ENCODE peak calls at places on chromosomes 5 and 9, in five cellular contexts. L is glutamatergic neuron, U is left ventricle myocardium inferior, R is AG10803, W is OCI-LY7. G is an unnamed sample.

GRCh38 chr5:99030871-99031440 is 102.1 kb upstream of the CHD1 start:
- DNase-seq in L (no peak), U (no peak), R (no peak), W (no peak), G (no peak)

GRCh38 chr5:44884036-44884435 is 75.3 kb downstream of the MRPS30 start:
- DNase-seq in L (no peak), U (no peak), R (no peak), W (no peak), G (no peak)

GRCh38 chr5:135026645-135027317 is 7.2 kb downstream of the PITX1 start:
- DNase-seq in L (no peak), U (peak), R (no peak), W (no peak), G (no peak)

GRCh38 chr9:126704157-126704941 is 90.6 kb downstream of the LMX1B start:
- DNase-seq in L (no peak), U (no peak), R (peak), W (no peak), G (no peak)

GRCh38 chr9:134652291-134653225 is 11.0 kb downstream of the COL5A1 start:
- DNase-seq in L (peak), U (peak), R (no peak), W (no peak), G (no peak)

GRCh38 chr5:109479260-109479860 is 69.6 kb upstream of the PJA2 start:
- DNase-seq in L (no peak), U (no peak), R (peak), W (peak), G (no peak)

GRCh38 chr9:130172858-130173461 is 756 bp downstream of the NCS1 start:
- DNase-seq in L (peak), U (no peak), R (no peak), W (no peak), G (no peak)

GRCh38 chr5:143562935-143563334 is 159.4 kb upstream of the NR3C1 start:
- DNase-seq in L (no peak), U (no peak), R (peak), W (no peak), G (peak)

GRCh38 chr9:14433293-14433818 is 119.4 kb upstream of the NFIB start:
- DNase-seq in L (no peak), U (no peak), R (no peak), W (no peak), G (no peak)

GRCh38 chr9:125466356-125466855 is 204.8 kb downstream of the GAPVD1 start:
- DNase-seq in L (no peak), U (no peak), R (no peak), W (no peak), G (peak)

GRCh38 chr9:6915635-6916034 is 157.9 kb downstream of the KDM4C start:
- DNase-seq in L (no peak), U (no peak), R (no peak), W (no peak), G (no peak)

GRCh38 chr9:134365791-134366222 is 39.6 kb downstream of the RXRA start:
- DNase-seq in L (peak), U (peak), R (peak), W (no peak), G (peak)

GRCh38 chr5:32223972-32224608 is 50.0 kb upstream of the GOLPH3 start:
- DNase-seq in L (no peak), U (no peak), R (peak), W (no peak), G (no peak)

GRCh38 chr5:93022770-93023169 is 558.2 kb downstream of the NR2F1-AS1 start:
- DNase-seq in L (no peak), U (no peak), R (no peak), W (no peak), G (no peak)

GRCh38 chr5:94749048-94749447 is 130.6 kb downstream of the SLF1 start:
- DNase-seq in L (no peak), U (no peak), R (no peak), W (peak), G (no peak)

GRCh38 chr5:961002-961710 is 47.4 kb upstream of the NKD2 start:
- DNase-seq in L (no peak), U (no peak), R (no peak), W (no peak), G (peak)
- TF ChIP-seq CTCF in L (no peak), U (no peak), R (no peak), W (no peak), G (no peak)

GRCh38 chr9:122125158-122125890 is 32.2 kb upstream of the TTLL11 start:
- DNase-seq in L (peak), U (peak), R (peak), W (peak), G (peak)

GRCh38 chr9:122128007-122128406 is 31.6 kb downstream of the NDUFA8 start:
- DNase-seq in L (no peak), U (no peak), R (no peak), W (no peak), G (no peak)

GRCh38 chr9:122125891-122126331 is 32.8 kb upstream of the TTLL11 start:
- DNase-seq in L (no peak), U (no peak), R (peak), W (no peak), G (no peak)

GRCh38 chr9:122127396-122127798 is 32.2 kb downstream of the NDUFA8 start:
- DNase-seq in L (no peak), U (no peak), R (no peak), W (no peak), G (no peak)

DNA sequence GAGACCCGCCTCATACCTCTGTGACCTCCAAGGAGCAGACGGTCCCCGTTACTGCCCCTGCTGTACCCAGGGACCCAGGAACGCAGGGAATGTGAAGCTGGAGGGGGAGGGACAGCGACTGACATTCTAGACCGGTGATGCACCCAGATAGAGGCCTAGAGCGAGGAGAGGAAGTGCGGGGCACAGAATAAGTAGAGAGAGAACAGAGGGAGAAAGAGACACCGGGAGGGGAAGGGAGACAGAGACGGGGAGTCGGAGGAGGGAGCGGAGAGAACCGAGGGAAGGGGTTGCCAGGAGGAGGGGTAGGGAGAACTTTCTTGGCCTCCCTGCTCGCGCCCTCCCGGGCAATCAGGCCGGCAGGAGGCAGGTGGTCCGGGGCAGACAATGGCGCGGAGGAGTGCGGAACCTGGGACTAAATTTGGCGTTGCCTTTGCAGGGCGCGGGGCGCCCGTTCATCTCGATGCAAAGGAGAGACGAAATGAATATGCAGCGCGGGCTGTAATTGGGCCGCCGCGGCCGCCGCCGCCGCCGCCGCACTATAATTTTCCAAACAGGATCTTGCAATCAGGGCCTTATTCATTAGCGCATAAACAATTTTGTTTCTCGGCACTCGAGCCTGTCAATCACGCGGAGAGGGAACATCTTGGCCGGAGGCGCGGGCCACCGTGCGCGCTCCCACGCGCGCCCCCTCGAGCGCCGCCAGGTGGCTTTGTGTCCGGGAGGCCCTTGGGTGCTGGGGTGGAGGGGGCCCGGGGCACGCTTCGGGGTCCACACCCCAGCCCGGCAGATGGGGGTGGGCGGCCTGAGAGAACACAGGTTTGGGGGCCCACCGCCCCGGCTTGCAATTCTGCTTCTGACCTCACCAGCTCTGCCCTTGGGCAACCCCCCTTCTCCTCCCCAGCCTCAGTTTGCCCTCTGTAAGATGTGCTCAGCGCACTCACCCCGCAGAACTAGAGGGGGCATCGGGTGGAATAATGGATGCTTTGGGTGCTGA is 32.9 kb downstream of the NDUFA8 start:
- DNase-seq in L (no peak), U (no peak), R (peak), W (no peak), G (no peak)
- TF ChIP-seq CTCF in L (peak), U (no peak), R (peak), W (peak), G (no peak)

DNA sequence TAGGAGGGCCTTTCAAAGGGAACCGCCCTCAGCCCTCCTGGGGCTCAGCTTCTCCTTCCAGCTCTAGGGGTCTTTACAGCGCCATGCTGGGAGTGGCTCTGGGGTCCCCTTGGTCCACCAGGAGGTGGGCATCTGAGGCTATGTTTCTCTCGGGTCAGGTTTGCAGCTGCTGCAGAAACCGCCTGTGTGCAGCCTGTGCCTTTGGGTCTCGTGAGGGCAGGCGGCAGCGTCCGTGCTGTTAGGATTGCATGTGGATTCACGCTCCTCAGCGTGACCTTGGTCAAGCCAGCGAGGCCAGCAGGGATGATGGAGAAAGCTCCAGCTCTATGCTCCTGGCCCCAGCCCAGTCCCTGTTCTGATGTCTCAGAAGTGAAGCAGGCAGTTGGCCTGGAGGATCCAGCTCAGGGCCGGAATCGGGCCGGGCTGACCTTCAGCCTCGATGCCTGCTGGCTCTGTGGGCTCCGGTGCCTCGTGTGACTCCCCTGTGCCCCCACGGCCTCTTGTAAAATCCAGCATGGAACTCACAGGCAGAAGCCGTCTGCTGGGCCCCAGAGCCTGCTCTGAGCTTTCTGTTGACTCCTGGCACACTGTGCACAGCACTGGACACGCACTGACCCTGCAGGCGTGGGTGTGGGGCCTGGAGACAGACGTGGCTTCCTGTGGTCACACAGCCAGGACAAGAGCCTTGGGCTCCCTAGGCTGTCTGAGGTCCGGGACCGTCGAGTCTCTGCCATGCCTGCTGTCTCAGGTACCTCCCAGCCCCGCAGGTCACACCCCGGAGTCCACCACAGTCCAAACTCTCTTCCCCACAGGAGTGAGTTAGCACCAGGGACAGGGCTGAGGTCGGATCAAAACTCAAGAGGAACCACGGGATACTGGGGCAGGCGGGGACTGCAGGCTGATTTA is 54.3 kb downstream of the TRIP13 start:
- DNase-seq in L (no peak), U (no peak), R (no peak), W (no peak), G (peak)
- TF ChIP-seq CTCF in L (no peak), U (no peak), R (no peak), W (no peak), G (no peak)

GRCh38 chr9:27333241-27334052 is 36.5 kb upstream of the EQTN start:
- DNase-seq in L (peak), U (peak), R (peak), W (peak), G (no peak)
- TF ChIP-seq CTCF in L (peak), U (peak), R (peak), W (peak), G (peak)

G was measured in coronary artery.